ENCODE peak calls at places on chromosomes 2 and 18, in nine cellular contexts. I is fibroblast of mammary gland, M is neural progenitor cell, F is NB4, R is WTC11, U is lower lobe of right lung, P is GM12865, G is mesothelial cell of epicardium, H is endothelial cell. X is an unnamed sample.

GRCh38 chr2:109663721-109664120 is 49.6 kb downstream of the SOWAHC start:
- DNase-seq in I (peak), M (no peak), F (no peak), R (no peak), U (no peak), P (no peak), G (no peak), H (no peak), X (no peak)

GRCh38 chr2:231548752-231549151 is 18.5 kb upstream of the NMUR1 start:
- DNase-seq in I (no peak), M (no peak), F (no peak), R (no peak), U (no peak), P (no peak), G (no peak), H (no peak), X (no peak)

GRCh38 chr2:30410217-30410616 is 36.8 kb upstream of the LCLAT1 start:
- DNase-seq in I (peak), M (no peak), F (no peak), R (no peak), U (no peak), P (no peak), G (no peak), H (no peak), X (no peak)

GRCh38 chr18:57523171-57523956 is 63.1 kb downstream of the FECH start:
- DNase-seq in I (no peak), M (no peak), F (peak), R (no peak), U (no peak), P (peak), G (no peak), H (no peak), X (peak)

GRCh38 chr2:239247401-239248245 is 153.2 kb downstream of the HDAC4 start:
- DNase-seq in I (no peak), M (no peak), F (no peak), R (no peak), U (no peak), P (no peak), G (no peak), H (no peak), X (no peak)

GRCh38 chr2:107633580-107634147 is 193.0 kb upstream of the RGPD4 start:
- DNase-seq in I (peak), M (no peak), F (peak), R (no peak), U (no peak), P (no peak), G (no peak), H (no peak), X (no peak)

GRCh38 chr2:203583696-203584095 is 48.6 kb upstream of the RAPH1 start:
- DNase-seq in I (peak), M (no peak), F (no peak), R (no peak), U (no peak), P (peak), G (no peak), H (no peak), X (no peak)

GRCh38 chr2:72271766-72272615 is 124.3 kb upstream of the CYP26B1 start:
- DNase-seq in I (no peak), M (no peak), F (no peak), R (no peak), U (no peak), P (no peak), G (peak), H (no peak), X (no peak)

GRCh38 chr18:8298186-8298585 is 311.1 kb upstream of the RAB12 start:
- DNase-seq in I (no peak), M (no peak), F (no peak), R (no peak), U (no peak), P (no peak), G (no peak), H (no peak), X (no peak)

GRCh38 chr2:29576231-29576630 is 345.2 kb downstream of the ALK start:
- DNase-seq in I (no peak), M (no peak), F (no peak), R (no peak), U (no peak), P (no peak), G (no peak), H (no peak), X (no peak)

GRCh38 chr2:200091126-200091525 is 135.7 kb downstream of the MAIP1 start:
- DNase-seq in I (no peak), M (peak), F (no peak), R (peak), U (no peak), P (no peak), G (no peak), H (no peak), X (no peak)

GRCh38 chr2:142131016-142131714 is at the start of gene LRP1B:
- DNase-seq in I (peak), M (peak), F (peak), R (peak), U (no peak), P (peak), G (peak), H (peak), X (no peak)

GRCh38 chr18:80109676-80110078 is 615 bp downstream of the ADNP2 start:
- DNase-seq in I (peak), M (peak), F (peak), R (peak), U (peak), P (peak), G (peak), H (peak), X (no peak)

GRCh38 chr2:223047260-223047761 is 4.7 kb upstream of the KCNE4 start:
- DNase-seq in I (peak), M (no peak), F (no peak), R (no peak), U (no peak), P (no peak), G (no peak), H (no peak), X (no peak)

GRCh38 chr2:232230557-232230956 is 148.0 kb upstream of the ALPP start:
- DNase-seq in I (peak), M (peak), F (peak), R (peak), U (no peak), P (peak), G (no peak), H (peak), X (no peak)

GRCh38 chr2:39216495-39217191 is 27.1 kb downstream of the CDKL4 start:
- DNase-seq in I (no peak), M (no peak), F (peak), R (no peak), U (no peak), P (no peak), G (no peak), H (no peak), X (no peak)

GRCh38 chr2:176553685-176554106 is 284.5 kb downstream of the MTX2 start:
- DNase-seq in I (peak), M (peak), F (peak), R (peak), U (peak), P (peak), G (no peak), H (peak), X (no peak)
- TF ChIP-seq CTCF in I (peak), M (no peak), F (no peak), R (no peak), U (no peak), P (no peak), G (no peak), H (no peak), X (no peak)

GRCh38 chr18:31687529-31687928 is 3.1 kb upstream of the B4GALT6 start:
- DNase-seq in I (no peak), M (no peak), F (no peak), R (no peak), U (no peak), P (no peak), G (no peak), H (no peak), X (no peak)
- TF ChIP-seq CTCF in I (peak), M (peak), F (no peak), R (no peak), U (no peak), P (no peak), G (peak), H (peak), X (peak)

GRCh38 chr2:218568190-218569037 is at the start of the genes CNOT9 and USP37:
- DNase-seq in I (peak), M (peak), F (peak), R (peak), U (peak), P (peak), G (peak), H (peak), X (peak)
- TF ChIP-seq CTCF in I (no peak), M (no peak), F (no peak), R (no peak), U (no peak), P (no peak), G (no peak), H (no peak), X (no peak)

GRCh38 chr2:111121873-111122630 is 1.3 kb downstream of the BCL2L11 start:
- DNase-seq in I (peak), M (peak), F (peak), R (peak), U (peak), P (peak), G (peak), H (peak), X (peak)
- TF ChIP-seq CTCF in I (no peak), M (no peak), F (no peak), R (no peak), U (no peak), P (no peak), G (no peak), H (no peak), X (no peak)

DNA sequence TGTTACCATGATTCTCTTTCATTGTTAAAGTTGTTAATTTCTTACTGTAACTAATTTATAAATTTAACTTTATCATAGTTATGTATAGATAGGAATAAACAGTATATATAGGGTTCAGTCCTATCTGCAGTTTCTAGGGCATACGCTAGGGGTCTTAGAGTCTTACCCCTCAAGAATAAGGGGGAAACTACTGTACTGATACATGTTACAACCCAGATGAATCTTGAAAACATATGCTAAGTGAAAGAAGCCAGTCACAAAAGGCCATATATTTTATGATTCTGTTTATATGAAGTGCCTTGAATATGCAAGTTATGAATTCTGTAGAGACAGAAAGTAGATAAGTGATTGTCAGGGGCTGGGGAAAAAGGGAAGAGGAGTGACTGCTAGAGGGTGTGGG is 52.4 kb downstream of the RTN4 start:
- DNase-seq in I (no peak), M (no peak), F (no peak), R (no peak), U (no peak), P (no peak), G (no peak), H (no peak), X (no peak)
- TF ChIP-seq CTCF in I (peak), M (peak), F (no peak), R (peak), U (no peak), P (peak), G (no peak), H (peak), X (no peak)

GRCh38 chr2:10305715-10306114 is 3.0 kb downstream of the HPCAL1 start:
- DNase-seq in I (no peak), M (peak), F (peak), R (peak), U (no peak), P (no peak), G (no peak), H (peak), X (peak)
- TF ChIP-seq CTCF in I (peak), M (peak), F (peak), R (no peak), U (peak), P (no peak), G (no peak), H (no peak), X (no peak)

DNA sequence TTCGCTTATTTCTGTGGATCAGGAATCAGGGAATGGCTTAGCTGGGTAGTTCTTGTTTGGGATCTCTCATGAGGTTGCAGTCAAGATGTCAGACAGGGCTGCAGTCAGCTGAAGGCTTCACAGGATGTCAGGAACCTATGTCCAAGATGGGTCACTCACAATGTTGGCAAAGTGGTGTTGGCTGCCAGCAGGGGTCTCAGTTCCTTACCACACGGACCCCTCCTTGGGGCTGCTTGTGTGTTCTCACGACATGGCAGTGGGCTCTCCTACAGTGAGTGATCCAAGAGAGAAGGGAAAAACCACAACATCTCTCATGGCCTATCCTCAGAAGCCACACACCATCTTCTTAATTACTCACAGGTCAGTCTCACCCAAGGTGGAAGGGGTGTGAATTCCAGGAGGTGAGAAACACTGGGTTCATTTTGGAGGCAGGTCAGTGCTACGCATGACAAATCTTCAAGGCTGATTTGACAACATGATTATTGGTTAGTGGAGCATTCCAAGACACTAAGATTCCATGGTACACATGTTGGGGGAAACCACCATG is 1.3 kb upstream of the ANTXR1 start:
- DNase-seq in I (no peak), M (peak), F (peak), R (no peak), U (no peak), P (no peak), G (no peak), H (no peak), X (no peak)
- TF ChIP-seq CTCF in I (no peak), M (peak), F (peak), R (no peak), U (no peak), P (no peak), G (no peak), H (no peak), X (no peak)

DNA sequence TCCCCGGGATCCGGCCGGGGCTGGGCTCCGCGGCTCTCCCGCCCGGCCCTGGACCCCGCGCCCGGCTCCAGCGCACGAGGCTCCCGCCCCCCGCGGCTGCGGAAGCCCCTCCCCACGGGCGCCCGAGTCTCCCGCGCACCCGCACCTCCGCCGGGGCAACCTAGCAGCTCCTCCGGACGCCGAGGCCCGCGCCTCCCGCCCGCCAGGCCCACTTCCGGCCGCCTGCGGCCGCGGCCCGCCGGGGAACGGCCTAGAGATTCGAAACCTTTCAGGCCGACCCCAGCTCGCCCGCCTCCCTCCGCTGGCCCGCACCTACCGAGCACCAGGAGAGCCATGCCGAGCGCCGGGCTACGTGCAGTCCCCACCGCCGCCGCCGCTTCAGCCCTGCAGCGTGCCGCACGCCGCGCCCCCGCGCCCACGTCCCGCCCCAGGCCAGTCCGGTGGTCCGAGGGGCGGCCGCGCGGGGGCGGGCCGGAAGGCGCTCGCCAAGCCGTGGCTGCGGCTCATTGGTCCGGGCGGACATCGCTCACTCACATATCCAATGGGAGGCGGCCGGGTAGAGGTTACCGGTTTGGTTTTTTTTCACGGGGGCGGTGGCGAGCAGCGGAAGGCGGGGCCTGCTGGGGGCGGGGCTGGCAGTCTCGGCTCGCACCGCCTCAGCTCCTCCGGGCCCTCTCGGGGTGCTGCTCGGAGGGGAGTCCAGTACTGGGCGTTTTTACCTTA is at the start of gene PDIA6:
- DNase-seq in I (peak), M (peak), F (peak), R (peak), U (peak), P (peak), G (peak), H (peak), X (peak)
- TF ChIP-seq CTCF in I (no peak), M (no peak), F (no peak), R (no peak), U (no peak), P (no peak), G (no peak), H (peak), X (no peak)

DNA sequence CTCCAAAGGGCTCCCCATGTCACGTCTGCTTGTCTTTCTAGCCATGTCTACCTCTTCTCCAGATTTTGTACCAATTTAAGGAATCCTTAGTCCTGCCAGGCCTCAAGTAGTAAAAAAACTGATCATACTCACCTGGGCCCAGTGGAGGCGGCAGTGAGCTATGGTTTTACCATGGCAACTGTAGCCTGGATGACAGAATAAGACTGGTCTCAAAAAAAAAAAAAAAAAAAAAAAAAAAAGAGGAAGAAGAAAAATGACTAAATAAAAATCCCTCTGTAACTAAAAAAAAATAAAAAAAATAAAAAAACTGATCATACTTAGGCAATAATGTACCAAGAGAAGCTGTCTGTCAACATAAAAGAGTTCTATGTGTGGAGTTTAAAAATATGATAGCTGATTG is 221.6 kb downstream of the NR4A2 start:
- DNase-seq in I (no peak), M (peak), F (peak), R (peak), U (no peak), P (peak), G (no peak), H (peak), X (peak)
- TF ChIP-seq CTCF in I (no peak), M (peak), F (peak), R (no peak), U (peak), P (peak), G (no peak), H (no peak), X (peak)

DNA sequence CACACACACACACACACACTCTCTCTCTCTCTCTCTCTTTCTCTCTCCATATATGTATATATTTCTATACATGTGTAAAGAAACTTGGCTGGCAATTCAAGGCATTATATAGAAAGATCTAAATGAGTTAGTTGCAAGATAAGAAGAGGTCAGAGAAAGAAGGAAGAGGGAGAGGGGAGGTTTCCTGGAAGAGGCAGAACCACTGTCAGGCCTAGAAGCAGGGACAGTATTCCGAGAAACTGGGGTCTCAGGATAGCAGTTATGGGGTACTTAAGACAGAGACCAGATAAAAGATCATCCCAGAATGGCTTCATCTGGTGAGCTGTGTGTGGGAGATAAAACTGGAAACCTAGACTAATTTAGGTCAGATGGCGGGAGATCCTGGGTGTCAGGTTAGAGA is 180.8 kb downstream of the CAMKMT start:
- DNase-seq in I (no peak), M (no peak), F (no peak), R (no peak), U (no peak), P (no peak), G (no peak), H (no peak), X (no peak)
- TF ChIP-seq CTCF in I (no peak), M (no peak), F (no peak), R (no peak), U (no peak), P (no peak), G (no peak), H (no peak), X (no peak)

X was measured in CD14-positive monocyte.